ENCODE peak calls at places on chromosomes 1 and 21, in six cellular contexts. K is activated CD4-positive, alpha-beta T cell treated with anti-CD3 and anti-CD28 coated beads, Interleukin-2, amount 10 ng/mL, durations not matched to agents 7 days and 5 days; Y is lower lobe of right lung; N is T-helper 2 cell; J is activated T-helper 9 cell treated with anti-CD3 and anti-CD28 coated beads, Interleukin-2, amount 50 U/mL, for 16 hours; T is MM.1S. V is an unnamed sample.

GRCh38 chr1:4086921-4087320 is 186.8 kb upstream of the C1orf174 start:
- DNase-seq in K (no peak), Y (no peak), N (no peak), J (no peak), T (no peak), V (no peak)

GRCh38 chr21:38343691-38344090 is 86.9 kb downstream of the KCNJ15 start:
- DNase-seq in K (no peak), Y (peak; percentile 76), N (no peak), J (no peak), T (no peak), V (no peak)

GRCh38 chr1:23198373-23198772 is 18.9 kb downstream of the HTR1D start:
- DNase-seq in K (no peak), Y (no peak), N (no peak), J (no peak), T (no peak), V (no peak)

GRCh38 chr1:182120411-182121258 is 59.1 kb upstream of the ZNF648 start:
- DNase-seq in K (no peak), Y (peak; percentile 62), N (no peak), J (no peak), T (no peak), V (peak; percentile 83)

GRCh38 chr1:162145280-162145965 is 75.9 kb downstream of the NOS1AP start:
- DNase-seq in K (no peak), Y (no peak), N (no peak), J (no peak), T (no peak), V (no peak)

GRCh38 chr1:230172016-230172356 is 104.9 kb downstream of the GALNT2 start:
- DNase-seq in K (no peak), Y (no peak), N (no peak), J (no peak), T (no peak), V (no peak)

GRCh38 chr1:184221087-184221486 is 165.7 kb upstream of the C1orf21 start:
- DNase-seq in K (no peak), Y (no peak), N (no peak), J (no peak), T (no peak), V (no peak)

GRCh38 chr1:219495737-219496408 is 117.0 kb downstream of the ZC3H11B start:
- DNase-seq in K (no peak), Y (no peak), N (no peak), J (no peak), T (no peak), V (no peak)

GRCh38 chr1:19468397-19468956 is 16.9 kb downstream of the CAPZB start:
- DNase-seq in K (peak; percentile 81), Y (peak; percentile 75), N (peak; percentile 49), J (peak; percentile 44), T (no peak), V (peak; percentile 87)

GRCh38 chr1:98102369-98103030 is 181.7 kb upstream of the DPYD start:
- DNase-seq in K (no peak), Y (no peak), N (no peak), J (no peak), T (no peak), V (no peak)

GRCh38 chr1:219813344-219813743 is 115.0 kb downstream of the SLC30A10 start:
- DNase-seq in K (no peak), Y (no peak), N (no peak), J (no peak), T (no peak), V (no peak)

GRCh38 chr1:32538887-32539583 is at the start of gene ZBTB8A:
- DNase-seq in K (no peak), Y (peak; percentile 62), N (no peak), J (no peak), T (peak; percentile 48), V (peak; percentile 73)

GRCh38 chr1:220527279-220528048 is 472 bp upstream of the MARK1 start:
- DNase-seq in K (no peak), Y (no peak), N (no peak), J (no peak), T (no peak), V (peak; percentile 73)

GRCh38 chr1:224828691-224829090 is 100.8 kb upstream of the DNAH14 start:
- DNase-seq in K (no peak), Y (no peak), N (no peak), J (no peak), T (no peak), V (no peak)

GRCh38 chr1:95339377-95339776 is 105.4 kb downstream of the RWDD3 start:
- DNase-seq in K (no peak), Y (no peak), N (no peak), J (no peak), T (no peak), V (no peak)

GRCh38 chr1:200699871-200700270 is 30.2 kb upstream of the DDX59 start:
- DNase-seq in K (no peak), Y (no peak), N (no peak), J (no peak), T (peak; percentile 85), V (no peak)

GRCh38 chr1:235160395-235160964 is 570 bp downstream of the RBM34 start:
- DNase-seq in K (peak; percentile 55), Y (no peak), N (no peak), J (no peak), T (peak; percentile 81), V (no peak)

GRCh38 chr1:214446772-214447556 is 104.4 kb downstream of the PTPN14 start:
- DNase-seq in K (no peak), Y (no peak), N (no peak), J (no peak), T (peak; percentile 70), V (peak; percentile 59)

GRCh38 chr1:231160851-231161710 is 777 bp upstream of the TRIM67 start:
- DNase-seq in K (no peak), Y (no peak), N (no peak), J (no peak), T (no peak), V (peak; percentile 67)

GRCh38 chr1:179586107-179586823 is 5.4 kb upstream of the TDRD5 start:
- DNase-seq in K (no peak), Y (peak; percentile 56), N (no peak), J (no peak), T (peak; percentile 36), V (peak; percentile 79)

GRCh38 chr1:7322283-7322785 is 448.8 kb upstream of the VAMP3 start:
- DNase-seq in K (no peak), Y (no peak), N (no peak), J (no peak), T (no peak), V (no peak)

GRCh38 chr1:215482079-215482478 is 85.0 kb upstream of the KCTD3 start:
- DNase-seq in K (no peak), Y (no peak), N (no peak), J (no peak), T (no peak), V (no peak)

GRCh38 chr1:8318436-8318835 is 522 bp downstream of the SLC45A1 start:
- DNase-seq in K (no peak), Y (no peak), N (no peak), J (no peak), T (no peak), V (no peak)

GRCh38 chr1:205441318-205441633 is 14.6 kb downstream of the BLACAT1 start:
- DNase-seq in K (no peak), Y (no peak), N (no peak), J (no peak), T (no peak), V (no peak)

GRCh38 chr1:232307299-232307698 is 322.6 kb downstream of the SIPA1L2 start:
- DNase-seq in K (no peak), Y (no peak), N (no peak), J (no peak), T (no peak), V (no peak)

GRCh38 chr1:203555046-203555445 is 61.1 kb downstream of the OPTC start:
- DNase-seq in K (no peak), Y (no peak), N (no peak), J (no peak), T (no peak), V (peak; percentile 18)

V was measured in kidney.